ENCODE peak calls at places on chromosomes 11 and 22, in four cellular contexts. Y is tibial nerve, E is ovary, C is sigmoid colon. A is an unnamed sample. For H3K36me3, the result is how much of the 10 kb centered on the place peaks cover.

GRCh38 chr22:48615171-48616008 is 1212.3 kb downstream of the BRD1 start:
- DNase-seq in Y (no peak), E (no peak), C (no peak), A (no peak)

GRCh38 chr11:86914836-86915519 is 40.2 kb downstream of the FZD4 start:
- DNase-seq in Y (no peak), E (no peak), C (no peak), A (no peak)

GRCh38 chr11:92136792-92137191 is 87.8 kb upstream of the FAT3 start:
- DNase-seq in Y (no peak), E (no peak), C (no peak), A (no peak)

GRCh38 chr11:65316311-65316978 is 1.8 kb downstream of the CDC42EP2 start:
- DNase-seq in Y (peak), E (peak), C (peak), A (no peak)

GRCh38 chr22:37811867-37812266 is 4.1 kb downstream of the GCAT start:
- DNase-seq in Y (no peak), E (no peak), C (no peak), A (no peak)

GRCh38 chr11:123374622-123374968 is 55.5 kb upstream of the GRAMD1B start:
- DNase-seq in Y (no peak), E (no peak), C (no peak), A (no peak)

GRCh38 chr22:39097098-39098020 is at the start of gene APOBEC3H:
- DNase-seq in Y (peak), E (no peak), C (peak), A (no peak)

GRCh38 chr22:41576877-41577276 is 12.8 kb downstream of the PMM1 start:
- DNase-seq in Y (no peak), E (no peak), C (no peak), A (no peak)

GRCh38 chr11:86798988-86799387 is 1.4 kb upstream of the PRSS23 start:
- DNase-seq in Y (no peak), E (no peak), C (no peak), A (no peak)

GRCh38 chr22:31269892-31270574 is 22.3 kb downstream of the PIK3IP1 start:
- DNase-seq in Y (no peak), E (no peak), C (no peak), A (no peak)

GRCh38 chr22:38082986-38083710 is 836 bp downstream of the SLC16A8 start:
- DNase-seq in Y (no peak), E (no peak), C (no peak), A (no peak)

GRCh38 chr11:8959546-8960166 is 4.6 kb downstream of the TMEM9B start:
- DNase-seq in Y (peak), E (no peak), C (no peak), A (no peak)

GRCh38 chr11:118167906-118168305 is 8.5 kb downstream of the SCN2B start:
- DNase-seq in Y (no peak), E (no peak), C (no peak), A (no peak)

DNA sequence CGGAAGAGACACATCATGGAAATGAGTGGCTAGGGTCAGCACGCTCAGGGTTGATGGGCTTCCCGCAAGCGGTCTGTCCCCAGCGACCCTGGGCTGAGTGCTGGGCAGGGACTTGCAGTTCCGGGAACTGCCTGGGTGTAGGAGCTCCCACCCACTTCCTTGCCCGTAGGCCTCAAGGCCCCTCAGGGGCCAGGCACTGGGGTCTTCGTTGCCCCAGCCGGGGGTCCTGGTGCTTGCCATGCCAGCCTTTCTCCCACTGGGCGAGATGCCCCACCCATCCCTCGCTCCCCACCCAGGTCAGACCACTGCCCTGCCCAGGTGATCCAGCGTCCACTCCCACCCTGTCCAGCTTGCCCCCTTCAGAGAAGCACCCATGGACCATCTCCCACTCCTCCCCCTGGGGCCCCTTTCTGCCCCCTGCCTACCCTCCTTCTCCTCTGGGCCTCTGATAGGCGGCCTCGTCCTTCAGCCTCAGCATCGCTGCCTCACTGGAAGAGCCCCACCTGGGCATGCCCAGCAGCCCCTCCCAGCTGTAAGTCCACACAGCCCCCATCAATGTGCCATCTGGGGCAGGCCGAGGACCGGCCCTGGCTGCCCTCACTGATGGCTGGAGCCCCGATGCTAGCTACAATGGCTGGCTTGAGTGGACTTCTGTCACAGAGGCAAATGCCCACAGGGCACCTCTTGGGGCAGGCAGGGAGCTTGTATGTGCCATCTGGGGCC is 17.8 kb upstream of the DGCR8 start:
- DNase-seq in Y (no peak), E (no peak), C (no peak), A (no peak)
- H3K36me3 ChIP-seq in Y (under half), E (under half), C (half or more), A (under half)

GRCh38 chr22:24975813-24976341 is 23.4 kb downstream of the KIAA1671 start:
- DNase-seq in Y (peak), E (peak), C (peak), A (no peak)
- H3K27ac ChIP-seq in Y (peak), E (peak), C (peak), A (peak)

GRCh38 chr22:36328635-36329216 is 59.0 kb downstream of the MYH9 start:
- DNase-seq in Y (no peak), E (peak), C (peak), A (no peak)
- TF ChIP-seq POLR2A in Y (no peak), E (no peak), C (no peak), A (no peak)

GRCh38 chr11:72710278-72710677 is 36.1 kb upstream of the PDE2A start:
- DNase-seq in Y (no peak), E (no peak), C (no peak), A (no peak)

GRCh38 chr11:72711141-72711540 is 36.9 kb upstream of the PDE2A start:
- DNase-seq in Y (no peak), E (no peak), C (no peak), A (no peak)

GRCh38 chr11:72709478-72710238 is 35.4 kb upstream of the PDE2A start:
- DNase-seq in Y (no peak), E (no peak), C (no peak), A (no peak)

GRCh38 chr11:72712168-72712721 is 38.0 kb upstream of the PDE2A start:
- DNase-seq in Y (peak), E (no peak), C (peak), A (no peak)

DNA sequence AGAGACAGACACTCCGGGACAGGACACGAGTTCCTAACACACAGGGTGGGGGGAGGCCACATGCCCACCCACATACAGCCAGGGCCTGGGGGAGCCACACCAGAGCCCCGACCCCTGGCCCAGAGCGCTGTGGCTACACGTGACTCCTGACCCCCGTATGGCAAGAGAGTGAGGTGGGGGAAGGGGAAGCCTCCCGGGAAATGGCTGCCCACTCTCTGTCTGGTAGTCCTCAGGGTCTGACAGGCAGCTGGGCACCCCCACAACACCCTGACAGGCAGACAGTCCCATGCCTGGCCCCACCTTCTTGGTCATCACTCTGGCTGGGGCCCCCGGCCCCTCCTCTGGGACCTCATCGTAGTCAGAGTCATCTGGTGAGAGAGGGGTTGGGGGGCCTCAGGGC is 38.7 kb upstream of the PDE2A start:
- DNase-seq in Y (no peak), E (no peak), C (no peak), A (no peak)
- H3K36me3 ChIP-seq in Y (under half), E (under half), C (half or more), A (under half)

GRCh38 chr22:28898233-28898629 is 14.9 kb downstream of the ZNRF3 start:
- DNase-seq in Y (no peak), E (no peak), C (peak), A (no peak)
- H3K27ac ChIP-seq in Y (no peak), E (no peak), C (peak), A (no peak)

GRCh38 chr11:47185305-47186075 is 744 bp downstream of the PACSIN3 start:
- DNase-seq in Y (peak), E (peak), C (peak), A (no peak)
- TF ChIP-seq POLR2A in Y (peak), E (no peak), C (peak), A (no peak)

GRCh38 chr11:74627381-74627780 is 35.0 kb downstream of the POLD3 start:
- DNase-seq in Y (no peak), E (no peak), C (no peak), A (no peak)

GRCh38 chr11:74626604-74627003 is 34.2 kb downstream of the POLD3 start:
- DNase-seq in Y (no peak), E (no peak), C (no peak), A (no peak)

GRCh38 chr11:74626130-74626529 is 33.7 kb downstream of the POLD3 start:
- DNase-seq in Y (no peak), E (no peak), C (no peak), A (no peak)

GRCh38 chr11:74633406-74634393 is 41.3 kb downstream of the POLD3 start:
- DNase-seq in Y (no peak), E (no peak), C (no peak), A (no peak)

GRCh38 chr11:74630043-74630442 is 37.7 kb downstream of the POLD3 start:
- DNase-seq in Y (no peak), E (no peak), C (no peak), A (no peak)
- H3K36me3 ChIP-seq in Y (under half), E (under half), C (under half), A (under half)

DNA sequence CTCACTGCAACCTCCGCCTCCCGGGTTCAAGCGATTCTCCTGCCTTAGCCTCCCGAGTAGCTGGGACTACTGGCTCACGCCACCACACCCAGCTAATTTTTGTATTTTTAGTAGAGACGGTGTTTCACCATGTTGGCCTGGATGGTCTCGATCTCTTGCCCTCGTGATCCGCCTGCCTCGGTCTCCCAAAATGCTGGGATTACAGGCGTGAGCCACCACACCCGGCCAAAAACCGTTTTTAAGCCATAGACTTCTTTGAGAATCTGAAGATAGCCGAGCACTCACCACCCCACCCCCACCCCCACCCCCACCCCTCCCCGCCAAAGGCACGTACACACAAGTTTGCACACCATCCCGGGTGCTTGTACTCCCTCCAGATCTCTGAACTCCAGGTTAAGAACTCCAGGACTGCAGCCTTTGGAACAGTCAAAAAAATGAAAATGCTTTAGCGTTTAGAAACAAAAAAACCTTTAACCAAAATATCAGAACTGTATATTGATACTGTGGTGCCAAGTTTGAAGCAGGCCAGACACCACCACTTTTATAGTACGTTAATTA is 1.5 kb downstream of the CRKL start:
- DNase-seq in Y (no peak), E (peak), C (no peak), A (no peak)
- H3K27ac ChIP-seq in Y (peak), E (no peak), C (peak), A (peak)